ENCODE peak calls at places on chromosome 12, in six cellular contexts. S is adrenal gland, V is tibial nerve, J is suprapubic skin, G is fibroblast of lung, M is ovary. X is an unnamed sample.

GRCh38 chr12:39464976-39465375 is 22.1 kb upstream of the KIF21A start:
- DNase-seq in G (no peak), J (no peak), V (no peak), M (no peak), S (no peak), X (no peak)

GRCh38 chr12:92717202-92717601 is 14.4 kb downstream of the PLEKHG7 start:
- DNase-seq in M (no peak), V (no peak), J (no peak), S (peak; percentile 43), G (peak; percentile 15), X (no peak)

GRCh38 chr12:98594050-98594853 is 766 bp downstream of the SLC25A3 start:
- DNase-seq in J (peak; percentile 86), S (peak; percentile 63), M (no peak), V (no peak), G (peak; percentile 20), X (peak; percentile 46)

GRCh38 chr12:3313655-3314305 is 177.2 kb upstream of the PRMT8 start:
- DNase-seq in J (no peak), V (no peak), S (no peak), M (no peak), G (no peak), X (no peak)

GRCh38 chr12:93570552-93571359 is 1.7 kb upstream of the SOCS2 start:
- DNase-seq in G (peak; percentile 92), J (peak; percentile 96), M (peak; percentile 94), V (peak; percentile 87), S (peak; percentile 96), X (peak; percentile 90)

GRCh38 chr12:126051611-126052107 is 986.4 kb downstream of the AACS start:
- DNase-seq in M (no peak), J (no peak), S (no peak), G (peak; percentile 96), V (no peak), X (no peak)

GRCh38 chr12:11729439-11730150 is 80.1 kb downstream of the ETV6 start:
- DNase-seq in S (no peak), V (no peak), M (no peak), G (no peak), J (no peak), X (no peak)

GRCh38 chr12:48681416-48681737 is 661 bp downstream of the KANSL2 start:
- DNase-seq in M (no peak), V (no peak), S (no peak), J (no peak), G (peak; percentile 23), X (no peak)

GRCh38 chr12:45369065-45369464 is 153.2 kb downstream of the ANO6 start:
- DNase-seq in J (no peak), G (peak; percentile 70), V (no peak), S (no peak), M (no peak), X (no peak)

GRCh38 chr12:95959107-95959506 is 16.0 kb downstream of the AMDHD1 start:
- DNase-seq in V (no peak), S (no peak), J (no peak), G (peak; percentile 15), M (no peak), X (no peak)

GRCh38 chr12:106305376-106305775 is 2.8 kb downstream of the TCP11L2 start:
- DNase-seq in M (no peak), V (no peak), S (no peak), J (no peak), G (peak; percentile 15), X (no peak)

GRCh38 chr12:112087055-112087850 is 21.3 kb downstream of the NAA25 start:
- DNase-seq in V (no peak), S (no peak), J (no peak), M (no peak), G (no peak), X (no peak)
- TF ChIP-seq CTCF in V (no peak), S (no peak), J (no peak), M (no peak), G (peak; percentile 15), X (no peak)

DNA sequence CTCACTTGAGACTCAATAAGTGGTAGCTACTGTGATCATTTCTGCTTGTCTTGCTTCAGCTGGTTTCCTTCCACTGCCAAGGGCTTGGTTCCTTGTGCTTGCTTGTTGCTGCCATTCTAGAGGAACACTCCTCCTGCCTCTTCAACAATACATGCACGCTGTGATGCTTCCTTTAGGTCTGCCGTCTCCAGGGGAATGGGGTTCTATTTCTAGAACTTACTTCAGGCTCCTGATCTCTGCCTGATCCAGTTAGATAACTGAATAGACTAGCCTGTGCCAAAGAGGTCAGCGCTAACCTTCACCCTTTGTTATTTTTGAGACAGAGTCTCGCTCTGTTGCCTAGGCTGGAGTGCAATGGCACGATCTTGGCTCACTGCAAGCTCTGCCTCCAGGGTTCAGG is 88.6 kb downstream of the CAND1 start:
- DNase-seq in J (no peak), M (no peak), V (no peak), G (no peak), S (no peak), X (no peak)
- H3K4me1 ChIP-seq in J (peaks cover 36% of the 10 kb centered on the region), M (peaks cover 3% of the 10 kb centered on the region), V (no peaks in the 10 kb centered on the region), G (peaks cover 7% of the 10 kb centered on the region), S (peaks cover 29% of the 10 kb centered on the region), X (peaks cover 15% of the 10 kb centered on the region)

DNA sequence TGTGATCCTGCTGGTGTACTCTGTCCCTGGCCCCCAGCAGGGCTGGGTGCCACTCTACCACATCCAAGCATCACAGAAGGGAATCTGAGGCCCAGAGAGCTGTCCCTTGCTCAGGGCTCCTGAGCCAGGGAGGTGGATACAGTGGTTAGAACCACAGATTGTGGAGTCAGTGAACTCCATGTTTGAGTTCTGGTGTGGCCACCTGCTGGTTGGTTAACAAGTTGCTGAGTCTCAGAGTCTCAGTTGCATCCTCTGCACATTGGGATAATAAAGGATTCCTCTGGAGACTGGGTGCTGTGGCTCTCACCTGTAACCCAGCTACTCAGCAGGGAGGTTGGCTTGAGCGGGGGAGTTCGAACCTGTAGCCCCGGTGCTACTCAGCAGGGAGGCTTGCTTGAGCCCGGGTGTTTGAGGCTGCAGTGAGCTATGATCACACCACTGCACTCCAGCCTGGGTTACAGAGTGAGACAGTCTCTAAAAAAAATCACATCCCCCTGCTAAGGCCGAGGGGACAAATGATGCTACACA is 39.4 kb downstream of the MVK start:
- DNase-seq in M (no peak), V (no peak), G (no peak), S (no peak), J (no peak), X (no peak)
- TF ChIP-seq CTCF in M (no peak), V (no peak), G (no peak), S (no peak), J (no peak), X (no peak)

GRCh38 chr12:121294151-121294889 is 2.2 kb downstream of the CAMKK2 start:
- DNase-seq in V (no peak), G (no peak), M (no peak), S (no peak), J (no peak), X (no peak)
- H3K4me1 ChIP-seq in V (peaks cover 22% of the 10 kb centered on the region), G (peaks cover 4% of the 10 kb centered on the region), M (peaks cover 11% of the 10 kb centered on the region), S (peaks cover 37% of the 10 kb centered on the region), J (peaks cover 38% of the 10 kb centered on the region), X (peaks cover 22% of the 10 kb centered on the region)

DNA sequence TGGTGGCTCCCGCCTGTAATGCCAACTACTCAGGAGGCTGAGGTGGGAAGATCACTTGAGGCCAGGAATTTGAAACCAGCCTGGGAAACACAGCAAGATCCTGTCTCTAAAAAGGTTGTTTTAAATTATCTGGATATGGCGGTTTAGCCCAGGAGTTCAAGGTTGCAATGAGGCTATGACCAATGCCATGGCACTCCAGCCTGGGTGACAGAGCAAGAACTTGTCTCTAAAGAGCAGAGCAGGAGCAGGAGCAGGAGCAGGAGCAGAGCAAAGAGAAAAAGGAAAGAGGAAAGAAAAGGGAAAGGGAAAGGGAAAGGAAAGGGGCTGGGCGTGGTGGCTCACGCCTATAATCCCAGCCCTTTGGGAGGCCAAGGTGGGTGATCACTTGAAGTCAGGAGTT is 15.1 kb downstream of the DCP1B start:
- DNase-seq in V (no peak), G (no peak), M (no peak), S (peak; percentile 49), J (no peak), X (no peak)
- TF ChIP-seq CTCF in V (no peak), G (no peak), M (no peak), S (no peak), J (no peak), X (no peak)

GRCh38 chr12:1643056-1643455 is 14.0 kb downstream of the WNT5B start:
- DNase-seq in G (no peak), J (no peak), V (no peak), M (no peak), S (no peak), X (no peak)
- H3K4me1 ChIP-seq in G (peaks cover 13% of the 10 kb centered on the region), J (peaks cover 7% of the 10 kb centered on the region), V (peaks cover 14% of the 10 kb centered on the region), M (peaks cover 3% of the 10 kb centered on the region), S (peaks cover 9% of the 10 kb centered on the region), X (peaks cover 6% of the 10 kb centered on the region)

GRCh38 chr12:33605776-33606175 is 166.2 kb upstream of the SYT10 start:
- DNase-seq in S (no peak), M (no peak), V (no peak), G (no peak), J (no peak), X (no peak)
- TF ChIP-seq CTCF in S (peak; percentile 48), M (no peak), V (no peak), G (no peak), J (no peak), X (no peak)

DNA sequence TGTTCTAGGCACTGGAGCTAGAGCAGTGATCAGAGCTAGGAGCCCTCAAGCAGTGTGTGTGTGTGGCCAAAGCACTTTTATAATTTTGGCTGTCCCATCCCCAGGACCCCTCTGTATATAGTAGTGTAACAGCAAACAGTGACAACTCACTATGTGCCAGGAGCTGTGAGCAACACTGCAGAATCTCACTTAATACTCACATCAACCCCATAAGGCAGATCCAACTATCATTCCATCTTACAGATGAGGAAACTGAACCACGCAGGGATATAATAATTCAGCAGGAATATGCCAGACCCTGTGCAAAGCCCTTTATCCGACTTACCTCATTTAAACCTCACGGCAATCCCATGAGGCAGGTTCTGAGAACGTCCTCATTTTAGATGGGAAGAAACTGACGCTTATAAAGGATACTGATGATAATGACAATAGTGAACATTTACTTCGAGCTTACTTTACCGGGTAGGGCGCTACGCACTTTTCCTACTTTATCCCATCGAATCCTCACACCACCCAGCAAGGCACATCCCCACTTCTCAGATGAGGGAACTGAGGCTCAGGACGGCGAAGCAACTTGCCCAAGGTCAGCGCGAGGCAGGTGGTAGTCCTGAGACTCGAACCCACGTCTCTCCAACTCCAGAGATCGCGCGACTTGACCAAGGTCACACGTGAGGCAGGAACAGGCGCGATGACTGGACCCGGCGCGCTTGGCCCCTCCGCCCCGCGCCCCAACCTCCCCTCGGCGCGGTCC is 686 bp downstream of the RAB35 start:
- DNase-seq in V (no peak), J (no peak), S (peak; percentile 67), G (no peak), M (no peak), X (peak; percentile 45)
- H3K4me1 ChIP-seq in V (peaks cover 39% of the 10 kb centered on the region), J (peaks cover 61% of the 10 kb centered on the region), S (peaks cover 61% of the 10 kb centered on the region), G (peaks cover 5% of the 10 kb centered on the region), M (peaks cover 16% of the 10 kb centered on the region), X (peaks cover 35% of the 10 kb centered on the region)

X was measured in body of pancreas.